ENCODE peak calls at places on chromosomes 1 and 21, in four cellular contexts. One of them, this sample, is unnamed.

GRCh38 chr1:5856246-5856815 is 135.9 kb downstream of the NPHP4 start:
- DNase-seq in CD8-positive, alpha-beta T cell: no peak
- DNase-seq in mammary epithelial cell: no peak
- DNase-seq in endodermal cell: peak
- DNase-seq in this sample: no peak

GRCh38 chr1:209030454-209031167 is 552.9 kb upstream of the CAMK1G start:
- DNase-seq in CD8-positive, alpha-beta T cell: no peak
- DNase-seq in mammary epithelial cell: no peak
- DNase-seq in endodermal cell: no peak
- DNase-seq in this sample: no peak

GRCh38 chr1:234997201-234998173 is 131.2 kb downstream of the TOMM20 start:
- DNase-seq in CD8-positive, alpha-beta T cell: no peak
- DNase-seq in mammary epithelial cell: peak
- DNase-seq in endodermal cell: peak
- DNase-seq in this sample: no peak

GRCh38 chr1:185438936-185439335 is 121.9 kb upstream of the IVNS1ABP start:
- DNase-seq in CD8-positive, alpha-beta T cell: no peak
- DNase-seq in mammary epithelial cell: no peak
- DNase-seq in endodermal cell: no peak
- DNase-seq in this sample: no peak

GRCh38 chr21:34670962-34671348 is 2.2 kb downstream of the CLIC6 start:
- DNase-seq in CD8-positive, alpha-beta T cell: no peak
- DNase-seq in mammary epithelial cell: no peak
- DNase-seq in endodermal cell: no peak
- DNase-seq in this sample: peak

GRCh38 chr1:998051-998821 is 1.7 kb downstream of the HES4 start:
- DNase-seq in CD8-positive, alpha-beta T cell: no peak
- DNase-seq in mammary epithelial cell: no peak
- DNase-seq in endodermal cell: peak
- DNase-seq in this sample: no peak

GRCh38 chr1:173914366-173914871 is 2.7 kb downstream of the SERPINC1 start:
- DNase-seq in CD8-positive, alpha-beta T cell: no peak
- DNase-seq in mammary epithelial cell: peak
- DNase-seq in endodermal cell: peak
- DNase-seq in this sample: peak

GRCh38 chr1:2268285-2269056 is 40.4 kb downstream of the SKI start:
- DNase-seq in CD8-positive, alpha-beta T cell: no peak
- DNase-seq in mammary epithelial cell: no peak
- DNase-seq in endodermal cell: no peak
- DNase-seq in this sample: no peak

GRCh38 chr21:23686737-23687136 is 1920.5 kb downstream of the MRPL39 start:
- DNase-seq in CD8-positive, alpha-beta T cell: no peak
- DNase-seq in mammary epithelial cell: no peak
- DNase-seq in endodermal cell: no peak
- DNase-seq in this sample: no peak

GRCh38 chr1:24317081-24317480 is 2.1 kb upstream of the GRHL3 start:
- DNase-seq in CD8-positive, alpha-beta T cell: no peak
- DNase-seq in mammary epithelial cell: peak
- DNase-seq in endodermal cell: no peak
- DNase-seq in this sample: no peak

GRCh38 chr1:94792876-94793605 is 27.1 kb upstream of the SLC44A3 start:
- DNase-seq in CD8-positive, alpha-beta T cell: no peak
- DNase-seq in mammary epithelial cell: peak
- DNase-seq in endodermal cell: no peak
- DNase-seq in this sample: no peak

GRCh38 chr1:115090547-115090946 is 1.2 kb upstream of the TSPAN2 start:
- DNase-seq in CD8-positive, alpha-beta T cell: no peak
- DNase-seq in mammary epithelial cell: no peak
- DNase-seq in endodermal cell: peak
- DNase-seq in this sample: no peak

GRCh38 chr1:33741749-33742148 is 122.1 kb upstream of the HMGB4 start:
- DNase-seq in CD8-positive, alpha-beta T cell: no peak
- DNase-seq in mammary epithelial cell: no peak
- DNase-seq in endodermal cell: no peak
- DNase-seq in this sample: no peak

GRCh38 chr1:33738536-33738935 is 125.3 kb upstream of the HMGB4 start:
- DNase-seq in CD8-positive, alpha-beta T cell: no peak
- DNase-seq in mammary epithelial cell: no peak
- DNase-seq in endodermal cell: no peak
- DNase-seq in this sample: no peak

GRCh38 chr1:33742663-33743062 is 121.2 kb upstream of the HMGB4 start:
- DNase-seq in CD8-positive, alpha-beta T cell: no peak
- DNase-seq in mammary epithelial cell: no peak
- DNase-seq in endodermal cell: no peak
- DNase-seq in this sample: no peak

GRCh38 chr1:33738976-33739375 is 124.9 kb upstream of the HMGB4 start:
- DNase-seq in CD8-positive, alpha-beta T cell: no peak
- DNase-seq in mammary epithelial cell: no peak
- DNase-seq in endodermal cell: no peak
- DNase-seq in this sample: no peak

DNA sequence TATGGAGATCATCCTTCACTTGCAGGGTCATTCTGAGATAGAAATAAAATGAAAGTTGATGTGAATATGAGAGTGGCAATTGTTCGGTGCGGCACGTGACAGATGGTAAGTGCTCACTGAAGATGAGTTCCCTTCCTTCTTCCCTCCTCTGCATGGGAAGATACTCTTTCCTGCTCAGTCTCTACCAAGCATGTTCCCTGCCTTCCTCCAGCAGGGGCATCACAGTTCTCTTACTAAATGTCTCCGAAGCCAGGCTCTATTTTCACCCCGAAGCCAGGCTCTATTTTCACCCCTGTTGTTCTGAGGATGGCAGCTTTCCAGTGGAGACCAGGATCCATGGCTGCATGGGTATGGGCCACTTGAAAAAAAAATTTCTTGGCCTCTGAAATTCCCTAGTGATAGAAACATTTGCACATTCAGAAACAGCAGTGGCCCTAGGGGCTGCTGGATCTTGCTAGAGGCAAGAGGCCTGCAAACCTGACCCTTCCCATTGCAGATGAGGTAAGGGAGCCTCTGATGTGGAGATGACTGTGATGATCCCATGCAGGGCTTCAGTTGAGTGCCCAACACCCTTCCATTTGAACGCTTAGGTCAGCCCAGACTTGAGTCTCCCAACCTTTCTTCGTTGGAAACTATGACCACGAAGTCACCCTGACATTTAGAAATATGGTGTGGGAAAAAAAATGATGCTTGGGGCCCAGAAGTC is 123.7 kb upstream of the HMGB4 start:
- DNase-seq in CD8-positive, alpha-beta T cell: no peak
- DNase-seq in mammary epithelial cell: no peak
- DNase-seq in endodermal cell: no peak
- DNase-seq in this sample: no peak
- TF ChIP-seq CTCF in CD8-positive, alpha-beta T cell: no peak
- TF ChIP-seq CTCF in mammary epithelial cell: no peak
- TF ChIP-seq CTCF in endodermal cell: peak
- TF ChIP-seq CTCF in this sample: no peak

GRCh38 chr21:37712204-37712934 is 203.9 kb downstream of the KCNJ6 start:
- DNase-seq in CD8-positive, alpha-beta T cell: no peak
- DNase-seq in mammary epithelial cell: peak
- DNase-seq in endodermal cell: peak
- DNase-seq in this sample: peak
- TF ChIP-seq CTCF in CD8-positive, alpha-beta T cell: peak
- TF ChIP-seq CTCF in mammary epithelial cell: peak
- TF ChIP-seq CTCF in endodermal cell: peak
- TF ChIP-seq CTCF in this sample: peak

GRCh38 chr1:65253800-65254319 is 55.5 kb upstream of the DNAJC6 start:
- DNase-seq in CD8-positive, alpha-beta T cell: no peak
- DNase-seq in mammary epithelial cell: peak
- DNase-seq in endodermal cell: no peak
- DNase-seq in this sample: no peak

GRCh38 chr1:65255088-65256050 is 54.0 kb upstream of the DNAJC6 start:
- DNase-seq in CD8-positive, alpha-beta T cell: no peak
- DNase-seq in mammary epithelial cell: peak
- DNase-seq in endodermal cell: peak
- DNase-seq in this sample: no peak

GRCh38 chr1:65250826-65251225 is 58.5 kb upstream of the DNAJC6 start:
- DNase-seq in CD8-positive, alpha-beta T cell: no peak
- DNase-seq in mammary epithelial cell: no peak
- DNase-seq in endodermal cell: no peak
- DNase-seq in this sample: no peak

GRCh38 chr1:65256860-65257719 is 52.3 kb upstream of the DNAJC6 start:
- DNase-seq in CD8-positive, alpha-beta T cell: no peak
- DNase-seq in mammary epithelial cell: no peak
- DNase-seq in endodermal cell: no peak
- DNase-seq in this sample: no peak

GRCh38 chr1:65254320-65255087 is 54.8 kb upstream of the DNAJC6 start:
- DNase-seq in CD8-positive, alpha-beta T cell: peak
- DNase-seq in mammary epithelial cell: peak
- DNase-seq in endodermal cell: peak
- DNase-seq in this sample: peak
- TF ChIP-seq CTCF in CD8-positive, alpha-beta T cell: no peak
- TF ChIP-seq CTCF in mammary epithelial cell: no peak
- TF ChIP-seq CTCF in endodermal cell: peak
- TF ChIP-seq CTCF in this sample: no peak

DNA sequence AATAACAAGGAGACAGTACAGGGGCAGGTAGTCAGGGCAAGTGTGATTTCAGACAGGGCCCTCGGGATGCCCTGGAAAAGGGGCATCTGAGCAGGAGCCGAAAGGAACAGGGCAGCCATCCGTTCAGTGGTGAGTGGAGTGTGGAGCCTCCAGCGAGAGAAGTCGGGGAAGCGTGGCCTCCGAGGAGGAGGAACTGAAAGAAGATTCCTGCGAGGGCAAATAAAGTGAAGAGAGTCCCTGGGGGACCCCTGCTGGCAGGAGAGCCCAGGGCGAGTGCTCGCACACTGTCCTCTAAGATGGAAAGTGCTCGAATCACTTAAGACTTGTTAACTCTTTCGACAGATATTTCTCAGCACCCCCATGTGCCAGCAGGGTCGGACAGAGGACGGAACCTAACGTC is 3.5 kb upstream of the UTS2 start:
- DNase-seq in CD8-positive, alpha-beta T cell: no peak
- DNase-seq in mammary epithelial cell: no peak
- DNase-seq in endodermal cell: peak
- DNase-seq in this sample: no peak
- TF ChIP-seq CTCF in CD8-positive, alpha-beta T cell: no peak
- TF ChIP-seq CTCF in mammary epithelial cell: no peak
- TF ChIP-seq CTCF in endodermal cell: peak
- TF ChIP-seq CTCF in this sample: peak

DNA sequence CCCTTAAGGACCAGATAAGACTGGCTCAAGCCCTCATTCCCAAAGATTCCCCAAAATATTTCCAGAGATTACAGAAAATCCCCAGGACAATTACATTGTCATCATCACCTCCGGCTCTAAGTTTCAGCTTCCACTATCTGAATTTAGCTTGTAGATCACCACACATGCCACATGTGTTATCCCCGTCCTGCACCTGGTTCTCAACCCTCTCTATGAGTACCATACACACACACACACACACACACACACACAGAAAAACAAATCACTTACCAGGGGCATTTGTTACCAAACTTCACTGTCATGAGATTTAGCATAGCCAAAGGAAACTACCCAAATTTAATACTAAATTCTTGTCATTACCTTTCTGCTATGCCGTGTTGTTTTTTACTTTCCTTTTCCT is 15.4 kb upstream of the TSPAN1 start:
- DNase-seq in CD8-positive, alpha-beta T cell: no peak
- DNase-seq in mammary epithelial cell: no peak
- DNase-seq in endodermal cell: no peak
- DNase-seq in this sample: no peak
- TF ChIP-seq CTCF in CD8-positive, alpha-beta T cell: no peak
- TF ChIP-seq CTCF in mammary epithelial cell: no peak
- TF ChIP-seq CTCF in endodermal cell: no peak
- TF ChIP-seq CTCF in this sample: no peak